ENCODE peak calls at places on chromosomes 2 and 18, in ten cellular contexts. One of them, this sample, is unnamed.
A peak's percentile ranks its signal among the peaks of the same experiment; 100 is the strongest.

GRCh38 chr2:128621074-128621473 is 302.4 kb upstream of the HS6ST1 start:
- DNase-seq in left lobe of liver: no peak
- DNase-seq in stimulated activated CD4-positive, alpha-beta T cell treated with anti-CD3 and anti-CD28 coated beads, Interleukin-4, amount 100 ng/mL, for 4 hours: no peak
- DNase-seq in GM23248: no peak
- DNase-seq in A549: no peak
- DNase-seq in fibroblast of lung: no peak
- DNase-seq in CD14-positive monocyte: peak; percentile 5
- DNase-seq in C1 segment of cervical spinal cord: no peak
- DNase-seq in AG08395: no peak
- DNase-seq in HT1080: no peak
- DNase-seq in this sample: no peak

GRCh38 chr18:47932603-47933002 is 2.1 kb upstream of the SMAD2 start:
- DNase-seq in left lobe of liver: no peak
- DNase-seq in stimulated activated CD4-positive, alpha-beta T cell treated with anti-CD3 and anti-CD28 coated beads, Interleukin-4, amount 100 ng/mL, for 4 hours: no peak
- DNase-seq in GM23248: no peak
- DNase-seq in A549: peak; percentile 63
- DNase-seq in fibroblast of lung: no peak
- DNase-seq in CD14-positive monocyte: peak; percentile 62
- DNase-seq in C1 segment of cervical spinal cord: no peak
- DNase-seq in AG08395: no peak
- DNase-seq in HT1080: no peak
- DNase-seq in this sample: no peak

GRCh38 chr2:133886735-133887675 is 318.7 kb upstream of the NCKAP5 start:
- DNase-seq in left lobe of liver: peak; percentile 63
- DNase-seq in stimulated activated CD4-positive, alpha-beta T cell treated with anti-CD3 and anti-CD28 coated beads, Interleukin-4, amount 100 ng/mL, for 4 hours: peak; percentile 30
- DNase-seq in GM23248: peak; percentile 83
- DNase-seq in A549: peak; percentile 70
- DNase-seq in fibroblast of lung: peak; percentile 50
- DNase-seq in CD14-positive monocyte: no peak
- DNase-seq in C1 segment of cervical spinal cord: peak; percentile 47
- DNase-seq in AG08395: peak; percentile 81
- DNase-seq in HT1080: peak; percentile 56
- DNase-seq in this sample: peak; percentile 23

GRCh38 chr2:56474412-56475158 is 290.8 kb downstream of the CCDC85A start:
- DNase-seq in left lobe of liver: peak; percentile 68
- DNase-seq in stimulated activated CD4-positive, alpha-beta T cell treated with anti-CD3 and anti-CD28 coated beads, Interleukin-4, amount 100 ng/mL, for 4 hours: no peak
- DNase-seq in GM23248: peak; percentile 31
- DNase-seq in A549: peak; percentile 5
- DNase-seq in fibroblast of lung: peak; percentile 52
- DNase-seq in CD14-positive monocyte: no peak
- DNase-seq in C1 segment of cervical spinal cord: no peak
- DNase-seq in AG08395: peak; percentile 35
- DNase-seq in HT1080: peak; percentile 8
- DNase-seq in this sample: peak; percentile 94

GRCh38 chr2:100919316-100919715 is 82.8 kb upstream of the RPL31 start:
- DNase-seq in left lobe of liver: no peak
- DNase-seq in stimulated activated CD4-positive, alpha-beta T cell treated with anti-CD3 and anti-CD28 coated beads, Interleukin-4, amount 100 ng/mL, for 4 hours: no peak
- DNase-seq in GM23248: no peak
- DNase-seq in A549: no peak
- DNase-seq in fibroblast of lung: no peak
- DNase-seq in CD14-positive monocyte: no peak
- DNase-seq in C1 segment of cervical spinal cord: no peak
- DNase-seq in AG08395: no peak
- DNase-seq in HT1080: no peak
- DNase-seq in this sample: no peak

GRCh38 chr2:220708366-220708765 is 863.7 kb downstream of the EPHA4 start:
- DNase-seq in left lobe of liver: no peak
- DNase-seq in stimulated activated CD4-positive, alpha-beta T cell treated with anti-CD3 and anti-CD28 coated beads, Interleukin-4, amount 100 ng/mL, for 4 hours: no peak
- DNase-seq in GM23248: peak; percentile 94
- DNase-seq in A549: no peak
- DNase-seq in fibroblast of lung: peak; percentile 99
- DNase-seq in CD14-positive monocyte: no peak
- DNase-seq in C1 segment of cervical spinal cord: no peak
- DNase-seq in AG08395: peak; percentile 62
- DNase-seq in HT1080: peak; percentile 73
- DNase-seq in this sample: no peak

GRCh38 chr2:222424281-222424728 is at the start of gene SGPP2:
- DNase-seq in left lobe of liver: no peak
- DNase-seq in stimulated activated CD4-positive, alpha-beta T cell treated with anti-CD3 and anti-CD28 coated beads, Interleukin-4, amount 100 ng/mL, for 4 hours: peak; percentile 22
- DNase-seq in GM23248: no peak
- DNase-seq in A549: no peak
- DNase-seq in fibroblast of lung: no peak
- DNase-seq in CD14-positive monocyte: no peak
- DNase-seq in C1 segment of cervical spinal cord: no peak
- DNase-seq in AG08395: no peak
- DNase-seq in HT1080: no peak
- DNase-seq in this sample: no peak

GRCh38 chr18:48814490-48815181 is 136.1 kb downstream of the SMAD7 start:
- DNase-seq in left lobe of liver: peak; percentile 33
- DNase-seq in stimulated activated CD4-positive, alpha-beta T cell treated with anti-CD3 and anti-CD28 coated beads, Interleukin-4, amount 100 ng/mL, for 4 hours: no peak
- DNase-seq in GM23248: peak; percentile 24
- DNase-seq in A549: no peak
- DNase-seq in fibroblast of lung: no peak
- DNase-seq in CD14-positive monocyte: no peak
- DNase-seq in C1 segment of cervical spinal cord: no peak
- DNase-seq in AG08395: no peak
- DNase-seq in HT1080: no peak
- DNase-seq in this sample: no peak

GRCh38 chr18:31250902-31251301 is 67.1 kb upstream of the DSG1 start:
- DNase-seq in left lobe of liver: no peak
- DNase-seq in stimulated activated CD4-positive, alpha-beta T cell treated with anti-CD3 and anti-CD28 coated beads, Interleukin-4, amount 100 ng/mL, for 4 hours: no peak
- DNase-seq in GM23248: no peak
- DNase-seq in A549: no peak
- DNase-seq in fibroblast of lung: no peak
- DNase-seq in CD14-positive monocyte: no peak
- DNase-seq in C1 segment of cervical spinal cord: no peak
- DNase-seq in AG08395: no peak
- DNase-seq in HT1080: no peak
- DNase-seq in this sample: no peak